ENCODE peak calls at places on chromosomes 3 and 15, in six cellular contexts. One of them, this sample, is unnamed.

GRCh38 chr15:58903232-58903631 is 30.2 kb downstream of the SLTM start:
- DNase-seq in activated T-helper 1 cell treated with Interleukin-2 at 50 U/mL for 16 hours: no peak
- DNase-seq in epithelial cell of esophagus: no peak
- DNase-seq in hepatocyte: no peak
- DNase-seq in NCI-H1417: no peak
- DNase-seq in SW 1271: no peak
- DNase-seq in this sample: no peak

GRCh38 chr3:169161011-169161410 is 502.5 kb downstream of the MECOM start:
- DNase-seq in activated T-helper 1 cell treated with Interleukin-2 at 50 U/mL for 16 hours: no peak
- DNase-seq in epithelial cell of esophagus: peak
- DNase-seq in SW 1271: no peak
- DNase-seq in NCI-H1417: no peak
- DNase-seq in hepatocyte: no peak
- DNase-seq in this sample: no peak

GRCh38 chr3:156576887-156577427 is 22.0 kb upstream of the SSR3 start:
- DNase-seq in SW 1271: no peak
- DNase-seq in activated T-helper 1 cell treated with Interleukin-2 at 50 U/mL for 16 hours: no peak
- DNase-seq in hepatocyte: no peak
- DNase-seq in NCI-H1417: no peak
- DNase-seq in epithelial cell of esophagus: no peak
- DNase-seq in this sample: no peak

GRCh38 chr3:141851411-141851810 is 25.0 kb upstream of the ATP1B3 start:
- DNase-seq in hepatocyte: no peak
- DNase-seq in epithelial cell of esophagus: no peak
- DNase-seq in SW 1271: no peak
- DNase-seq in activated T-helper 1 cell treated with Interleukin-2 at 50 U/mL for 16 hours: no peak
- DNase-seq in NCI-H1417: no peak
- DNase-seq in this sample: no peak

GRCh38 chr15:31488437-31489204 is 162.0 kb downstream of the KLF13 start:
- DNase-seq in SW 1271: no peak
- DNase-seq in NCI-H1417: peak
- DNase-seq in activated T-helper 1 cell treated with Interleukin-2 at 50 U/mL for 16 hours: no peak
- DNase-seq in hepatocyte: peak
- DNase-seq in epithelial cell of esophagus: peak
- DNase-seq in this sample: peak

GRCh38 chr3:133258358-133258757 is 141.5 kb upstream of the BFSP2 start:
- DNase-seq in activated T-helper 1 cell treated with Interleukin-2 at 50 U/mL for 16 hours: no peak
- DNase-seq in NCI-H1417: no peak
- DNase-seq in epithelial cell of esophagus: peak
- DNase-seq in hepatocyte: no peak
- DNase-seq in SW 1271: no peak
- DNase-seq in this sample: no peak

GRCh38 chr3:111669926-111670630 is 74.9 kb upstream of the ZBED2 start:
- DNase-seq in SW 1271: no peak
- DNase-seq in NCI-H1417: no peak
- DNase-seq in hepatocyte: no peak
- DNase-seq in activated T-helper 1 cell treated with Interleukin-2 at 50 U/mL for 16 hours: no peak
- DNase-seq in epithelial cell of esophagus: peak
- DNase-seq in this sample: no peak

GRCh38 chr3:74845086-74845485 is 230.6 kb upstream of the CNTN3 start:
- DNase-seq in hepatocyte: no peak
- DNase-seq in NCI-H1417: no peak
- DNase-seq in SW 1271: no peak
- DNase-seq in epithelial cell of esophagus: peak
- DNase-seq in activated T-helper 1 cell treated with Interleukin-2 at 50 U/mL for 16 hours: no peak
- DNase-seq in this sample: no peak

GRCh38 chr15:60370804-60371700 is 26.7 kb downstream of the ANXA2 start:
- DNase-seq in NCI-H1417: peak
- DNase-seq in SW 1271: peak
- DNase-seq in epithelial cell of esophagus: peak
- DNase-seq in hepatocyte: peak
- DNase-seq in activated T-helper 1 cell treated with Interleukin-2 at 50 U/mL for 16 hours: no peak
- DNase-seq in this sample: peak

GRCh38 chr15:84009616-84010015 is 226.0 kb upstream of the GOLGA6L4 start:
- DNase-seq in NCI-H1417: no peak
- DNase-seq in activated T-helper 1 cell treated with Interleukin-2 at 50 U/mL for 16 hours: no peak
- DNase-seq in SW 1271: no peak
- DNase-seq in epithelial cell of esophagus: no peak
- DNase-seq in hepatocyte: no peak
- DNase-seq in this sample: no peak

GRCh38 chr3:168472811-168473210 is 377.1 kb upstream of the GOLIM4 start:
- DNase-seq in activated T-helper 1 cell treated with Interleukin-2 at 50 U/mL for 16 hours: no peak
- DNase-seq in NCI-H1417: no peak
- DNase-seq in epithelial cell of esophagus: no peak
- DNase-seq in SW 1271: no peak
- DNase-seq in hepatocyte: no peak
- DNase-seq in this sample: no peak

GRCh38 chr3:23607184-23607847 is 198.4 kb upstream of the UBE2E1 start:
- DNase-seq in activated T-helper 1 cell treated with Interleukin-2 at 50 U/mL for 16 hours: no peak
- DNase-seq in epithelial cell of esophagus: no peak
- DNase-seq in hepatocyte: no peak
- DNase-seq in NCI-H1417: no peak
- DNase-seq in SW 1271: no peak
- DNase-seq in this sample: no peak